ENCODE peak calls at places on chromosomes 6 and 20, in seven cellular contexts. One of them, this sample, is unnamed.

GRCh38 chr6:4470698-4471210 is 305.4 kb upstream of the CDYL start:
- DNase-seq in IMR-90: no peak
- DNase-seq in neuronal stem cell: no peak
- DNase-seq in H9: peak; percentile 69
- DNase-seq in H1: no peak
- DNase-seq in mesendoderm: no peak
- DNase-seq in trophoblast cell: no peak
- DNase-seq in this sample: no peak

GRCh38 chr6:39543117-39543516 is 182.1 kb downstream of the KIF6 start:
- DNase-seq in IMR-90: no peak
- DNase-seq in neuronal stem cell: no peak
- DNase-seq in H9: no peak
- DNase-seq in H1: no peak
- DNase-seq in mesendoderm: no peak
- DNase-seq in trophoblast cell: no peak
- DNase-seq in this sample: no peak

GRCh38 chr20:1827974-1828785 is 67.0 kb upstream of the SIRPA start:
- DNase-seq in IMR-90: no peak
- DNase-seq in neuronal stem cell: no peak
- DNase-seq in H9: no peak
- DNase-seq in H1: no peak
- DNase-seq in mesendoderm: peak; percentile 61
- DNase-seq in trophoblast cell: peak; percentile 73
- DNase-seq in this sample: no peak

GRCh38 chr6:89977808-89978748 is 83.8 kb downstream of the GJA10 start:
- DNase-seq in IMR-90: peak; percentile 93
- DNase-seq in neuronal stem cell: no peak
- DNase-seq in H9: no peak
- DNase-seq in H1: no peak
- DNase-seq in mesendoderm: no peak
- DNase-seq in trophoblast cell: no peak
- DNase-seq in this sample: peak; percentile 85

GRCh38 chr6:43310624-43311023 is 2.0 kb upstream of the CRIP3 start:
- DNase-seq in IMR-90: no peak
- DNase-seq in neuronal stem cell: no peak
- DNase-seq in H9: no peak
- DNase-seq in H1: no peak
- DNase-seq in mesendoderm: no peak
- DNase-seq in trophoblast cell: no peak
- DNase-seq in this sample: no peak

GRCh38 chr6:24838994-24839393 is 40.3 kb upstream of the ARMH2 start:
- DNase-seq in IMR-90: no peak
- DNase-seq in neuronal stem cell: no peak
- DNase-seq in H9: no peak
- DNase-seq in H1: no peak
- DNase-seq in mesendoderm: no peak
- DNase-seq in trophoblast cell: no peak
- DNase-seq in this sample: no peak

GRCh38 chr20:13353261-13353945 is 132.3 kb downstream of the ISM1 start:
- DNase-seq in IMR-90: no peak
- DNase-seq in neuronal stem cell: no peak
- DNase-seq in H9: no peak
- DNase-seq in H1: no peak
- DNase-seq in mesendoderm: peak; percentile 49
- DNase-seq in trophoblast cell: no peak
- DNase-seq in this sample: no peak

GRCh38 chr6:37310980-37311379 is 42.8 kb upstream of the RNF8 start:
- DNase-seq in IMR-90: no peak
- DNase-seq in neuronal stem cell: no peak
- DNase-seq in H9: no peak
- DNase-seq in H1: no peak
- DNase-seq in mesendoderm: no peak
- DNase-seq in trophoblast cell: no peak
- DNase-seq in this sample: no peak

GRCh38 chr6:35489995-35490791 is 6.7 kb downstream of the TEAD3 start:
- DNase-seq in IMR-90: peak; percentile 81
- DNase-seq in neuronal stem cell: peak; percentile 76
- DNase-seq in H9: peak; percentile 88
- DNase-seq in H1: no peak
- DNase-seq in mesendoderm: peak; percentile 93
- DNase-seq in trophoblast cell: no peak
- DNase-seq in this sample: peak; percentile 73

GRCh38 chr6:108179741-108180140 is 13.9 kb downstream of the NR2E1 start:
- DNase-seq in IMR-90: no peak
- DNase-seq in neuronal stem cell: no peak
- DNase-seq in H9: no peak
- DNase-seq in H1: peak; percentile 52
- DNase-seq in mesendoderm: no peak
- DNase-seq in trophoblast cell: no peak
- DNase-seq in this sample: no peak

GRCh38 chr6:138757131-138757530 is 16.4 kb upstream of the CCDC28A start:
- DNase-seq in IMR-90: no peak
- DNase-seq in neuronal stem cell: no peak
- DNase-seq in H9: no peak
- DNase-seq in H1: no peak
- DNase-seq in mesendoderm: no peak
- DNase-seq in trophoblast cell: no peak
- DNase-seq in this sample: peak; percentile 38

GRCh38 chr6:136408205-136408604 is 118.6 kb upstream of the BCLAF1 start:
- DNase-seq in IMR-90: peak; percentile 69
- DNase-seq in neuronal stem cell: no peak
- DNase-seq in H9: no peak
- DNase-seq in H1: no peak
- DNase-seq in mesendoderm: no peak
- DNase-seq in trophoblast cell: no peak
- DNase-seq in this sample: peak; percentile 28

GRCh38 chr6:2378891-2379652 is 133.7 kb upstream of the GMDS start:
- DNase-seq in IMR-90: peak; percentile 82
- DNase-seq in neuronal stem cell: no peak
- DNase-seq in H9: no peak
- DNase-seq in H1: no peak
- DNase-seq in mesendoderm: no peak
- DNase-seq in trophoblast cell: no peak
- DNase-seq in this sample: peak; percentile 60

GRCh38 chr20:22418738-22419137 is 165.6 kb downstream of the FOXA2 start:
- DNase-seq in IMR-90: no peak
- DNase-seq in neuronal stem cell: no peak
- DNase-seq in H9: no peak
- DNase-seq in H1: no peak
- DNase-seq in mesendoderm: no peak
- DNase-seq in trophoblast cell: no peak
- DNase-seq in this sample: no peak

GRCh38 chr6:9116026-9116425 is 680.7 kb upstream of the SLC35B3 start:
- DNase-seq in IMR-90: peak; percentile 79
- DNase-seq in neuronal stem cell: no peak
- DNase-seq in H9: no peak
- DNase-seq in H1: no peak
- DNase-seq in mesendoderm: peak; percentile 40
- DNase-seq in trophoblast cell: no peak
- DNase-seq in this sample: peak; percentile 31

GRCh38 chr20:37378785-37379598 is 33.1 kb downstream of the SRC start:
- DNase-seq in IMR-90: peak; percentile 67
- DNase-seq in neuronal stem cell: no peak
- DNase-seq in H9: no peak
- DNase-seq in H1: no peak
- DNase-seq in mesendoderm: peak; percentile 58
- DNase-seq in trophoblast cell: no peak
- DNase-seq in this sample: peak; percentile 20

GRCh38 chr6:23414204-23414501 is 711.9 kb upstream of the NRSN1 start:
- DNase-seq in IMR-90: peak; percentile 92
- DNase-seq in neuronal stem cell: no peak
- DNase-seq in H9: no peak
- DNase-seq in H1: no peak
- DNase-seq in mesendoderm: peak; percentile 18
- DNase-seq in trophoblast cell: no peak
- DNase-seq in this sample: peak; percentile 80

GRCh38 chr20:46344488-46345162 is 36.3 kb upstream of the CDH22 start:
- DNase-seq in IMR-90: no peak
- DNase-seq in neuronal stem cell: no peak
- DNase-seq in H9: no peak
- DNase-seq in H1: no peak
- DNase-seq in mesendoderm: no peak
- DNase-seq in trophoblast cell: no peak
- DNase-seq in this sample: no peak

GRCh38 chr6:41073203-41073967 is 611 bp downstream of the NFYA start:
- DNase-seq in IMR-90: peak; percentile 69
- DNase-seq in neuronal stem cell: peak; percentile 80
- DNase-seq in H9: peak; percentile 87
- DNase-seq in H1: peak; percentile 85
- DNase-seq in mesendoderm: peak; percentile 92
- DNase-seq in trophoblast cell: peak; percentile 86
- DNase-seq in this sample: peak; percentile 89

GRCh38 chr6:157099912-157100593 is 223.3 kb downstream of the TMEM242 start:
- DNase-seq in IMR-90: no peak
- DNase-seq in neuronal stem cell: no peak
- DNase-seq in H9: no peak
- DNase-seq in H1: no peak
- DNase-seq in mesendoderm: no peak
- DNase-seq in trophoblast cell: no peak
- DNase-seq in this sample: no peak

GRCh38 chr6:149840345-149841075 is 23.6 kb downstream of the LRP11 start:
- DNase-seq in IMR-90: peak; percentile 92
- DNase-seq in neuronal stem cell: no peak
- DNase-seq in H9: peak; percentile 82
- DNase-seq in H1: peak; percentile 84
- DNase-seq in mesendoderm: peak; percentile 81
- DNase-seq in trophoblast cell: peak; percentile 98
- DNase-seq in this sample: peak; percentile 69

GRCh38 chr6:33080127-33081089 is 4.6 kb downstream of the HLA-DPB1 start:
- DNase-seq in IMR-90: peak; percentile 48
- DNase-seq in neuronal stem cell: peak; percentile 65
- DNase-seq in H9: peak; percentile 93
- DNase-seq in H1: peak; percentile 75
- DNase-seq in mesendoderm: peak; percentile 92
- DNase-seq in trophoblast cell: no peak
- DNase-seq in this sample: peak; percentile 63

GRCh38 chr6:33079575-33079974 is 3.8 kb downstream of the HLA-DPB1 start:
- DNase-seq in IMR-90: no peak
- DNase-seq in neuronal stem cell: no peak
- DNase-seq in H9: no peak
- DNase-seq in H1: no peak
- DNase-seq in mesendoderm: no peak
- DNase-seq in trophoblast cell: no peak
- DNase-seq in this sample: no peak

GRCh38 chr6:33085627-33086026 is 9.8 kb downstream of the HLA-DPB1 start:
- DNase-seq in IMR-90: no peak
- DNase-seq in neuronal stem cell: no peak
- DNase-seq in H9: no peak
- DNase-seq in H1: no peak
- DNase-seq in mesendoderm: no peak
- DNase-seq in trophoblast cell: no peak
- DNase-seq in this sample: no peak

GRCh38 chr6:33081098-33081824 is 5.5 kb downstream of the HLA-DPB1 start:
- DNase-seq in IMR-90: no peak
- DNase-seq in neuronal stem cell: no peak
- DNase-seq in H9: no peak
- DNase-seq in H1: no peak
- DNase-seq in mesendoderm: no peak
- DNase-seq in trophoblast cell: no peak
- DNase-seq in this sample: no peak

DNA sequence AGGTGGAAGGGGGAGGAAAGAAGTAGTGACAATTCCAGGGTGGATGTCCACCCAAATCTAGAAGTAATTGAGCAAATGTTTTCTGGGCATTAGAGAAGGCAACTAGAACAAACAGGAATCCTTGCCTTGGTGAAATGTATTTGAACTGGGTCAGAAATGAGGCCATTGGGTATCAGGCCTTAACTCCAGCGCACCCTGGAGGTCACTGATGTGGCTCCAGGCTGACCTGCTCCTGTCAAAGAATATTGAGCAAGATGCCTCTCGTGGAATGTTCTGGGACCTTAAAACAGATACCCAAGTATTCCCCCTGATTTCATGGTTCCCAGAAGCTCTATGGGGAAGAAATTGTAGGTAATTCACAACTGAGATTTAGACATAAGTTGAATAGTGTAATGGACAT is 6.9 kb downstream of the HLA-DPB1 start:
- DNase-seq in IMR-90: peak; percentile 13
- DNase-seq in neuronal stem cell: no peak
- DNase-seq in H9: peak; percentile 72
- DNase-seq in H1: peak; percentile 65
- DNase-seq in mesendoderm: peak; percentile 78
- DNase-seq in trophoblast cell: peak; percentile 19
- DNase-seq in this sample: peak; percentile 8
- H2BK5ac ChIP-seq in IMR-90: no peak overlapping the region
- H2BK5ac ChIP-seq in neuronal stem cell: no peak overlapping the region
- H2BK5ac ChIP-seq in H9: no peak overlapping the region
- H2BK5ac ChIP-seq in H1: no peak overlapping the region
- H2BK5ac ChIP-seq in mesendoderm: no peak overlapping the region
- H2BK5ac ChIP-seq in trophoblast cell: no peak overlapping the region
- H2BK5ac ChIP-seq in this sample: no peak overlapping the region

GRCh38 chr6:51657491-51657890 is 429.9 kb downstream of the PKHD1 start:
- DNase-seq in IMR-90: no peak
- DNase-seq in neuronal stem cell: no peak
- DNase-seq in H9: no peak
- DNase-seq in H1: no peak
- DNase-seq in mesendoderm: no peak
- DNase-seq in trophoblast cell: no peak
- DNase-seq in this sample: no peak
- H2BK5ac ChIP-seq in IMR-90: no peak overlapping the region
- H2BK5ac ChIP-seq in neuronal stem cell: no peak overlapping the region
- H2BK5ac ChIP-seq in H9: no peak overlapping the region
- H2BK5ac ChIP-seq in H1: no peak overlapping the region
- H2BK5ac ChIP-seq in mesendoderm: no peak overlapping the region
- H2BK5ac ChIP-seq in trophoblast cell: no peak overlapping the region
- H2BK5ac ChIP-seq in this sample: no peak overlapping the region

DNA sequence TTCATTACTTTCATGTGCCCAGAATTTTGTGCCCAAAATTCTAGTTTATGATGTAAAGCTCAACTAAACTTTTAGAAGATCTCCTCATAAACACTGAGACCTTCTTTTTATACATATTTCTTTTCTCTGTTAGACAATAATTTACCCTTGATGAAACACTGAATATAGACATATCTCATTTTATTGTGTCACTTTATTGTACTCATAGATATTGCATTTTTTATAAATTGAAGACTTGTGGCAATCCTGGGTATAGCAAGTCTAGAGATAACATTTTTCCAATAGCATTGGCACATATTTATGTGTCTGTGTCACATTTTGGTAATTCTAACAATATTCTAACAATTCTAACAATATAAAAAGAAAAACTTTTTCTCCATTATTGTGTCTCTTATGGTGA is 74.9 kb upstream of the POU3F2 start:
- DNase-seq in IMR-90: no peak
- DNase-seq in neuronal stem cell: no peak
- DNase-seq in H9: no peak
- DNase-seq in H1: no peak
- DNase-seq in mesendoderm: no peak
- DNase-seq in trophoblast cell: no peak
- DNase-seq in this sample: no peak
- H2BK5ac ChIP-seq in IMR-90: no peak overlapping the region
- H2BK5ac ChIP-seq in neuronal stem cell: no peak overlapping the region
- H2BK5ac ChIP-seq in H9: no peak overlapping the region
- H2BK5ac ChIP-seq in H1: no peak overlapping the region
- H2BK5ac ChIP-seq in mesendoderm: no peak overlapping the region
- H2BK5ac ChIP-seq in trophoblast cell: no peak overlapping the region
- H2BK5ac ChIP-seq in this sample: no peak overlapping the region

DNA sequence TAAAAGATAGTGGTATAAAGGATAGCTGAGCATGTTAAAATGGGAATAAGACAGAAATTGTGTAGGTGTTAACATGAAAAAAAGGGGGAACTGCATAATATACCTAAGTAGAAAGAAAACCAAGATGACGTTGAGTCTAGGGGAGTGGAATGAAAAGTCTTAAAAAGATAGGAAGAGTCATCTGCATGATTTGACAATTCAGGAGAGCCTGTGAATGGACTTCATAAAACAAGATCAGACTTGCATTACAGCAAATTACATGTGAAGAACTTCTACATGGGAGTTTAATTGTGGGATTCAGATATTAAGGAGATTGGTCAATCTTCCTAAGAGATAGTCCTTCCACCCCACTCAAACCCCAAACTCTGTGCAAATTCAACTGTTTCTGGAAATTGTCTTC is 85.5 kb downstream of the WASF1 start:
- DNase-seq in IMR-90: no peak
- DNase-seq in neuronal stem cell: no peak
- DNase-seq in H9: no peak
- DNase-seq in H1: no peak
- DNase-seq in mesendoderm: no peak
- DNase-seq in trophoblast cell: no peak
- DNase-seq in this sample: no peak
- H2BK5ac ChIP-seq in IMR-90: no peak overlapping the region
- H2BK5ac ChIP-seq in neuronal stem cell: no peak overlapping the region
- H2BK5ac ChIP-seq in H9: no peak overlapping the region
- H2BK5ac ChIP-seq in H1: no peak overlapping the region
- H2BK5ac ChIP-seq in mesendoderm: no peak overlapping the region
- H2BK5ac ChIP-seq in trophoblast cell: no peak overlapping the region
- H2BK5ac ChIP-seq in this sample: no peak overlapping the region